ENCODE peak calls at places on chromosomes 6 and 20, in eight cellular contexts. S is stimulated activated CD4-positive, alpha-beta T cell treated with anti-CD3 and anti-CD28 coated beads, Interleukin-15, amount 100 ng/mL, for 1 hour; B is CD8-positive, alpha-beta T cell; J is A172; N is non-pigmented ciliary epithelial cell; I is substantia nigra; G is H54; A is A549. U is an unnamed sample.

GRCh38 chr6:32945106-32945761 is 4.4 kb upstream of the HLA-DMB start:
- DNase-seq in S (no peak), I (no peak), J (no peak), N (no peak), G (no peak), A (no peak), B (no peak), U (no peak)

GRCh38 chr6:16179063-16179462 is 50.2 kb downstream of the MYLIP start:
- DNase-seq in N (no peak), J (no peak), I (no peak), S (no peak), G (no peak), B (no peak), A (no peak), U (no peak)

GRCh38 chr6:14635195-14635594 is 517.6 kb downstream of the CD83 start:
- DNase-seq in N (no peak), A (no peak), S (no peak), G (no peak), J (no peak), B (peak; percentile 65), I (no peak), U (no peak)

GRCh38 chr20:50067018-50067417 is 45.9 kb downstream of the UBE2V1 start:
- DNase-seq in A (no peak), G (no peak), J (no peak), N (no peak), S (no peak), B (no peak), I (no peak), U (no peak)

GRCh38 chr6:39876111-39876510 is 58.2 kb downstream of the MOCS1 start:
- DNase-seq in A (no peak), N (no peak), S (no peak), I (no peak), B (no peak), G (no peak), J (no peak), U (no peak)

GRCh38 chr6:32214126-32214525 is 9.7 kb downstream of the NOTCH4 start:
- DNase-seq in J (no peak), N (no peak), B (no peak), S (no peak), G (no peak), A (no peak), I (no peak), U (no peak)

GRCh38 chr20:47544240-47544639 is 42.6 kb downstream of the NCOA3 start:
- DNase-seq in N (peak; percentile 57), A (no peak), I (no peak), J (peak; percentile 20), B (no peak), S (no peak), G (no peak), U (peak; percentile 56)

GRCh38 chr20:47345214-47345613 is 11.3 kb downstream of the ZMYND8 start:
- DNase-seq in A (no peak), G (no peak), S (no peak), J (no peak), B (no peak), N (no peak), I (no peak), U (no peak)

GRCh38 chr20:680638-681037 is 5.0 kb upstream of the SCRT2 start:
- DNase-seq in I (no peak), J (no peak), N (no peak), B (no peak), S (no peak), G (no peak), A (no peak), U (no peak)

GRCh38 chr6:148530976-148531375 is 188.3 kb downstream of the SASH1 start:
- DNase-seq in I (no peak), S (no peak), G (no peak), N (no peak), J (no peak), B (no peak), A (no peak), U (no peak)

GRCh38 chr6:84428300-84428907 is 201.0 kb upstream of the CEP162 start:
- DNase-seq in G (no peak), B (no peak), S (no peak), A (peak; percentile 51), N (peak; percentile 23), J (peak; percentile 46), I (peak; percentile 20), U (peak; percentile 71)

GRCh38 chr6:121008553-121008952 is 325.7 kb downstream of the TBC1D32 start:
- DNase-seq in G (no peak), B (no peak), I (no peak), S (no peak), J (no peak), A (no peak), N (peak; percentile 11), U (no peak)

GRCh38 chr6:125789167-125789566 is 1.6 kb upstream of the NCOA7 start:
- DNase-seq in S (no peak), N (no peak), I (no peak), J (no peak), A (no peak), B (no peak), G (no peak), U (no peak)

GRCh38 chr6:6509304-6509703 is 79.2 kb upstream of the LY86 start:
- DNase-seq in G (no peak), N (no peak), A (no peak), S (no peak), J (no peak), I (no peak), B (no peak), U (no peak)

GRCh38 chr20:36565520-36565919 is 7.9 kb upstream of the TGIF2 start:
- DNase-seq in A (no peak), B (no peak), I (no peak), G (no peak), J (no peak), N (no peak), S (no peak), U (no peak)

GRCh38 chr6:108200631-108201030 is 34.8 kb downstream of the NR2E1 start:
- DNase-seq in J (peak; percentile 35), I (no peak), B (no peak), S (no peak), N (no peak), A (peak; percentile 78), G (no peak), U (peak; percentile 87)

GRCh38 chr6:153003294-153003645 is 761 bp upstream of the MTRF1L start:
- DNase-seq in S (no peak), N (no peak), B (no peak), I (no peak), G (no peak), J (no peak), A (no peak), U (peak; percentile 18)

GRCh38 chr6:74891358-74891811 is 314.5 kb downstream of the COL12A1 start:
- DNase-seq in N (no peak), I (no peak), S (no peak), G (no peak), J (no peak), A (no peak), B (no peak), U (no peak)

GRCh38 chr6:127201321-127201720 is 65.3 kb upstream of the RNF146 start:
- DNase-seq in A (no peak), J (no peak), I (no peak), G (no peak), S (no peak), B (no peak), N (peak; percentile 57), U (peak; percentile 46)

GRCh38 chr20:51335329-51335841 is 207.1 kb downstream of the NFATC2 start:
- DNase-seq in I (no peak), S (no peak), G (peak; percentile 67), B (no peak), A (peak; percentile 84), N (peak; percentile 100), J (peak; percentile 99), U (peak; percentile 98)

GRCh38 chr6:152952866-152953509 is 29.9 kb downstream of the FBXO5 start:
- DNase-seq in S (no peak), B (no peak), A (peak; percentile 44), N (no peak), I (no peak), G (no peak), J (peak; percentile 44), U (peak; percentile 65)

GRCh38 chr6:106163446-106163965 is 77.4 kb downstream of the PRDM1 start:
- DNase-seq in B (peak; percentile 56), N (no peak), J (peak; percentile 19), S (no peak), A (no peak), I (peak; percentile 23), G (no peak), U (no peak)

GRCh38 chr6:120935908-120936307 is 398.4 kb downstream of the TBC1D32 start:
- DNase-seq in I (no peak), G (no peak), B (no peak), J (no peak), N (no peak), A (no peak), S (no peak), U (no peak)

GRCh38 chr20:53186630-53187029 is 214.5 kb downstream of the TSHZ2 start:
- DNase-seq in J (no peak), I (no peak), B (no peak), G (no peak), A (no peak), S (no peak), N (no peak), U (peak; percentile 9)

GRCh38 chr20:10618611-10619245 is 55.1 kb downstream of the JAG1 start:
- DNase-seq in G (no peak), B (no peak), I (no peak), J (peak; percentile 47), N (no peak), A (no peak), S (no peak), U (no peak)

GRCh38 chr6:134240664-134241431 is 77.1 kb downstream of the SGK1 start:
- DNase-seq in B (peak; percentile 86), N (no peak), J (no peak), I (peak; percentile 47), A (no peak), G (no peak), S (peak; percentile 42), U (no peak)

GRCh38 chr6:122747573-122747972 is 31.9 kb upstream of the FABP7 start:
- DNase-seq in N (no peak), S (no peak), A (no peak), I (no peak), J (no peak), G (no peak), B (no peak), U (no peak)

GRCh38 chr6:57262901-57263694 is 41.0 kb upstream of the RAB23 start:
- DNase-seq in S (no peak), N (peak; percentile 92), G (peak; percentile 37), I (no peak), B (no peak), J (peak; percentile 72), A (no peak), U (peak; percentile 78)

GRCh38 chr20:17848649-17849048 is 119.9 kb downstream of the SNX5 start:
- DNase-seq in G (no peak), N (no peak), S (no peak), I (no peak), J (no peak), A (no peak), B (no peak), U (no peak)

GRCh38 chr6:15500078-15500740 is 162.6 kb downstream of the DTNBP1 start:
- DNase-seq in S (no peak), N (no peak), B (no peak), G (no peak), J (no peak), I (no peak), A (no peak), U (no peak)

GRCh38 chr20:20452254-20452676 is 84.4 kb downstream of the INSM1 start:
- DNase-seq in A (no peak), N (peak; percentile 28), S (peak; percentile 38), I (peak; percentile 96), J (peak; percentile 77), B (peak; percentile 62), G (peak; percentile 19), U (peak; percentile 89)

GRCh38 chr6:166312832-166313231 is 4.6 kb upstream of the PRR18 start:
- DNase-seq in G (no peak), J (no peak), A (no peak), B (no peak), I (no peak), N (no peak), S (no peak), U (no peak)

GRCh38 chr6:32845381-32845884 is 1.6 kb upstream of the PSMB8 start:
- DNase-seq in I (peak; percentile 28), S (peak; percentile 20), N (no peak), J (no peak), A (no peak), G (no peak), B (peak; percentile 73), U (no peak)

GRCh38 chr20:33178726-33179125 is 10.8 kb downstream of the BPIFA2 start:
- DNase-seq in G (no peak), A (peak; percentile 69), I (no peak), N (no peak), S (no peak), B (no peak), J (peak; percentile 52), U (peak; percentile 49)